ENCODE peak calls at places on chromosomes 11 and 22, in six cellular contexts. W is heart left ventricle, Z is aorta, E is SJSA1, F is neural progenitor cell, Q is HCT116. C is an unnamed sample.

GRCh38 chr11:8223513-8223899 is 40.2 kb downstream of the LMO1 start:
- DNase-seq in Q (no peak), E (no peak), W (no peak), F (no peak), Z (no peak), C (no peak)

GRCh38 chr11:132734217-132734616 is 798.1 kb downstream of the OPCML start:
- DNase-seq in F (no peak), W (no peak), Z (no peak), Q (no peak), E (no peak), C (no peak)

GRCh38 chr11:68116126-68116525 is 5.1 kb downstream of the CHKA start:
- DNase-seq in Q (no peak), W (no peak), Z (no peak), E (no peak), F (no peak), C (no peak)

GRCh38 chr22:19848298-19849224 is 6.1 kb downstream of the GNB1L start:
- DNase-seq in F (no peak), Q (peak; percentile 32), Z (no peak), W (no peak), E (no peak), C (peak; percentile 67)

GRCh38 chr22:45154383-45154782 is 9.3 kb upstream of the NUP50 start:
- DNase-seq in Z (no peak), Q (no peak), F (no peak), E (peak; percentile 49), W (no peak), C (no peak)

GRCh38 chr11:27201454-27202302 is 161.1 kb downstream of the BBOX1 start:
- DNase-seq in F (no peak), Z (peak; percentile 72), Q (no peak), W (peak; percentile 67), E (peak; percentile 80), C (peak; percentile 62)

GRCh38 chr11:3837793-3838192 is 3.0 kb downstream of the RHOG start:
- DNase-seq in F (no peak), Q (no peak), W (peak; percentile 61), Z (peak; percentile 81), E (no peak), C (peak; percentile 39)

GRCh38 chr11:76719281-76719680 is 48.7 kb upstream of the LRRC32 start:
- DNase-seq in W (no peak), Q (no peak), Z (no peak), E (no peak), F (no peak), C (no peak)

GRCh38 chr11:45320366-45320765 is 34.2 kb upstream of the SYT13 start:
- DNase-seq in Q (no peak), E (no peak), W (no peak), Z (no peak), F (no peak), C (no peak)

GRCh38 chr11:11263238-11264030 is 89.6 kb downstream of the CSNK2A3 start:
- DNase-seq in E (no peak), F (no peak), W (no peak), Z (no peak), Q (no peak), C (no peak)

GRCh38 chr11:33732176-33732575 is 4.0 kb downstream of the CD59 start:
- DNase-seq in Q (no peak), Z (no peak), W (no peak), F (no peak), E (no peak), C (no peak)

GRCh38 chr11:82927264-82927880 is 25.8 kb downstream of the DDIAS start:
- DNase-seq in Z (no peak), F (peak; percentile 61), Q (peak; percentile 34), E (peak; percentile 32), W (no peak), C (no peak)

GRCh38 chr11:75793966-75794365 is 21.0 kb upstream of the UVRAG start:
- DNase-seq in Q (no peak), F (no peak), Z (peak; percentile 26), E (no peak), W (no peak), C (no peak)

GRCh38 chr11:35838071-35838470 is 105.8 kb upstream of the LDLRAD3 start:
- DNase-seq in F (no peak), Q (no peak), Z (no peak), W (no peak), E (no peak), C (no peak)

GRCh38 chr11:130653838-130654601 is 205.6 kb downstream of the ADAMTS15 start:
- DNase-seq in Z (peak; percentile 90), E (no peak), F (no peak), Q (no peak), W (peak; percentile 84), C (peak; percentile 52)

GRCh38 chr11:2178906-2179494 is 7.4 kb upstream of the TH start:
- DNase-seq in W (no peak), E (peak; percentile 40), F (no peak), Z (no peak), Q (peak; percentile 60), C (no peak)

GRCh38 chr11:120820040-120820439 is 203.9 kb upstream of the TBCEL start:
- DNase-seq in E (no peak), W (no peak), F (no peak), Q (no peak), Z (no peak), C (no peak)

GRCh38 chr22:19615867-19616581 is 91.8 kb upstream of the CLDN5 start:
- DNase-seq in W (no peak), Z (no peak), Q (no peak), F (no peak), E (no peak), C (no peak)

GRCh38 chr11:8777907-8778767 is 95.5 kb downstream of the RPL27A start:
- DNase-seq in W (peak; percentile 64), Z (peak; percentile 82), F (peak; percentile 31), Q (no peak), E (no peak), C (peak; percentile 49)

GRCh38 chr22:50276143-50276542 is 6.0 kb upstream of the MAPK11 start:
- DNase-seq in E (no peak), W (peak; percentile 68), F (no peak), Z (peak; percentile 81), Q (no peak), C (no peak)

GRCh38 chr11:65958774-65959420 is 2.6 kb upstream of the SART1 start:
- DNase-seq in Z (no peak), F (no peak), W (no peak), E (no peak), Q (no peak), C (no peak)

GRCh38 chr22:43446881-43447280 is 35.1 kb downstream of the MPPED1 start:
- DNase-seq in Q (no peak), E (no peak), F (no peak), W (no peak), Z (no peak), C (no peak)

GRCh38 chr22:25930710-25931353 is 188.8 kb downstream of the MYO18B start:
- DNase-seq in Z (no peak), W (no peak), Q (no peak), E (no peak), F (no peak), C (no peak)

GRCh38 chr11:63536669-63537292 is at the start of gene PLAAT4:
- DNase-seq in Q (no peak), W (peak; percentile 28), Z (peak; percentile 71), F (no peak), E (peak; percentile 74), C (no peak)

GRCh38 chr11:64090811-64091516 is 55.2 kb downstream of the FLRT1 start:
- DNase-seq in Q (no peak), W (no peak), E (no peak), F (peak; percentile 64), Z (no peak), C (no peak)

GRCh38 chr11:106156290-106156937 is 79.0 kb downstream of the AASDHPPT start:
- DNase-seq in E (no peak), W (no peak), F (peak; percentile 49), Q (peak; percentile 26), Z (no peak), C (no peak)

GRCh38 chr11:72247584-72247983 is 3.6 kb upstream of the PHOX2A start:
- DNase-seq in W (no peak), Q (no peak), F (no peak), Z (no peak), E (no peak), C (no peak)

GRCh38 chr11:9657531-9657930 is 6.3 kb upstream of the SWAP70 start:
- DNase-seq in F (no peak), E (no peak), W (no peak), Q (no peak), Z (no peak), C (no peak)

GRCh38 chr11:61482513-61482912 is 26.0 kb upstream of the LRRC10B start:
- DNase-seq in E (no peak), Q (no peak), Z (no peak), F (peak; percentile 74), W (no peak), C (no peak)

GRCh38 chr22:31893460-31893859 is 50.9 kb upstream of the YWHAH start:
- DNase-seq in F (no peak), W (no peak), Q (no peak), E (no peak), Z (no peak), C (no peak)

GRCh38 chr22:39553429-39553828 is 17.1 kb upstream of the CACNA1I start:
- DNase-seq in W (no peak), Z (no peak), E (no peak), F (no peak), Q (no peak), C (no peak)

GRCh38 chr22:38005943-38006342 is 21.6 kb upstream of the SOX10 start:
- DNase-seq in W (no peak), F (no peak), Q (no peak), Z (no peak), E (no peak), C (no peak)
- H3K27ac ChIP-seq in W (no peak overlapping the region), F (no peak overlapping the region), Q (no peak overlapping the region), Z (no peak overlapping the region), E (no peak overlapping the region), C (no peak overlapping the region)

GRCh38 chr22:17629646-17630045 is 1.1 kb upstream of the ATP6V1E1 start:
- DNase-seq in Z (no peak), F (no peak), E (no peak), W (no peak), Q (no peak), C (no peak)
- H3K27ac ChIP-seq in Z (no peak overlapping the region), F (no peak overlapping the region), E (no peak overlapping the region), W (peak overlapping the region; percentile 95), Q (peak overlapping the region; percentile 96), C (peak overlapping the region; percentile 99)

GRCh38 chr11:122141757-122142156 is 25.7 kb upstream of the BLID start:
- DNase-seq in E (no peak), Z (no peak), Q (no peak), W (no peak), F (no peak), C (no peak)

GRCh38 chr11:122137081-122137793 is 21.2 kb upstream of the BLID start:
- DNase-seq in W (no peak), F (no peak), Q (peak; percentile 79), Z (no peak), E (peak; percentile 72), C (no peak)

GRCh38 chr11:122139595-122139866 is 23.5 kb upstream of the BLID start:
- DNase-seq in F (no peak), Z (no peak), E (no peak), W (no peak), Q (no peak), C (no peak)

GRCh38 chr11:122140535-122140934 is 24.5 kb upstream of the BLID start:
- DNase-seq in E (peak; percentile 37), W (no peak), Z (no peak), F (no peak), Q (no peak), C (no peak)

GRCh38 chr11:122138759-122139594 is 23.0 kb upstream of the BLID start:
- DNase-seq in Z (no peak), Q (no peak), F (no peak), W (no peak), E (peak; percentile 28), C (no peak)
- H3K27ac ChIP-seq in Z (peak overlapping the region; percentile 85), Q (peak overlapping the region; percentile 95), F (no peak overlapping the region), W (no peak overlapping the region), E (peak overlapping the region; percentile 49), C (no peak overlapping the region)

GRCh38 chr11:100978442-100978841 is 151.2 kb downstream of the PGR start:
- DNase-seq in Z (no peak), E (no peak), F (peak; percentile 20), Q (no peak), W (no peak), C (no peak)
- H3K27ac ChIP-seq in Z (no peak overlapping the region), E (no peak overlapping the region), F (no peak overlapping the region), Q (no peak overlapping the region), W (no peak overlapping the region), C (no peak overlapping the region)